ENCODE peak calls at places on chromosomes 16 and 17, in nine cellular contexts. One of them, this sample, is unnamed.

GRCh38 chr17:65022751-65023421 is 33.7 kb downstream of the GNA13 start:
- DNase-seq in cardiac fibroblast: peak; percentile 76
- DNase-seq in GM12865: peak; percentile 95
- DNase-seq in HT1080: peak; percentile 79
- DNase-seq in NCI-H2081: no peak
- DNase-seq in astrocyte of the spinal cord: peak; percentile 68
- DNase-seq in RWPE1: peak; percentile 89
- DNase-seq in HL-60: no peak
- DNase-seq in fibroblast of lung: peak; percentile 87
- DNase-seq in this sample: peak; percentile 47

GRCh38 chr17:47727704-47728036 is 5.4 kb upstream of the TBX21 start:
- DNase-seq in RWPE1: no peak
- DNase-seq in GM12865: no peak
- DNase-seq in NCI-H2081: no peak
- DNase-seq in HT1080: no peak
- DNase-seq in astrocyte of the spinal cord: no peak
- DNase-seq in fibroblast of lung: no peak
- DNase-seq in cardiac fibroblast: no peak
- DNase-seq in HL-60: no peak
- DNase-seq in this sample: no peak

GRCh38 chr17:6304894-6305612 is 129.9 kb downstream of the AIPL1 start:
- DNase-seq in cardiac fibroblast: no peak
- DNase-seq in fibroblast of lung: no peak
- DNase-seq in astrocyte of the spinal cord: no peak
- DNase-seq in HT1080: no peak
- DNase-seq in NCI-H2081: peak; percentile 62
- DNase-seq in HL-60: no peak
- DNase-seq in RWPE1: no peak
- DNase-seq in GM12865: no peak
- DNase-seq in this sample: no peak

GRCh38 chr17:2253768-2254406 is 49.7 kb downstream of the SMG6 start:
- DNase-seq in cardiac fibroblast: peak; percentile 13
- DNase-seq in fibroblast of lung: no peak
- DNase-seq in GM12865: peak; percentile 90
- DNase-seq in NCI-H2081: no peak
- DNase-seq in HT1080: no peak
- DNase-seq in RWPE1: no peak
- DNase-seq in astrocyte of the spinal cord: no peak
- DNase-seq in HL-60: no peak
- DNase-seq in this sample: no peak

GRCh38 chr17:17853811-17854527 is 17.2 kb upstream of the SREBF1 start:
- DNase-seq in fibroblast of lung: no peak
- DNase-seq in HL-60: no peak
- DNase-seq in RWPE1: peak; percentile 66
- DNase-seq in cardiac fibroblast: no peak
- DNase-seq in astrocyte of the spinal cord: no peak
- DNase-seq in GM12865: peak; percentile 43
- DNase-seq in NCI-H2081: no peak
- DNase-seq in HT1080: no peak
- DNase-seq in this sample: no peak

GRCh38 chr16:31253642-31254045 is 6.1 kb upstream of the ITGAM start:
- DNase-seq in NCI-H2081: no peak
- DNase-seq in GM12865: peak; percentile 21
- DNase-seq in HL-60: peak; percentile 89
- DNase-seq in astrocyte of the spinal cord: no peak
- DNase-seq in RWPE1: no peak
- DNase-seq in fibroblast of lung: no peak
- DNase-seq in HT1080: peak; percentile 12
- DNase-seq in cardiac fibroblast: no peak
- DNase-seq in this sample: no peak

GRCh38 chr17:68390888-68391545 is 66.3 kb downstream of the WIPI1 start:
- DNase-seq in RWPE1: no peak
- DNase-seq in HT1080: no peak
- DNase-seq in HL-60: no peak
- DNase-seq in GM12865: no peak
- DNase-seq in astrocyte of the spinal cord: no peak
- DNase-seq in fibroblast of lung: peak; percentile 72
- DNase-seq in cardiac fibroblast: no peak
- DNase-seq in NCI-H2081: no peak
- DNase-seq in this sample: no peak

GRCh38 chr16:46844771-46845170 is 13.8 kb upstream of the C16orf87 start:
- DNase-seq in NCI-H2081: no peak
- DNase-seq in RWPE1: no peak
- DNase-seq in astrocyte of the spinal cord: no peak
- DNase-seq in cardiac fibroblast: peak; percentile 39
- DNase-seq in fibroblast of lung: peak; percentile 67
- DNase-seq in HL-60: no peak
- DNase-seq in HT1080: no peak
- DNase-seq in GM12865: no peak
- DNase-seq in this sample: no peak

GRCh38 chr17:27106982-27107360 is 186.9 kb upstream of the WSB1 start:
- DNase-seq in astrocyte of the spinal cord: no peak
- DNase-seq in HT1080: peak; percentile 42
- DNase-seq in NCI-H2081: no peak
- DNase-seq in GM12865: no peak
- DNase-seq in fibroblast of lung: no peak
- DNase-seq in RWPE1: no peak
- DNase-seq in HL-60: no peak
- DNase-seq in cardiac fibroblast: no peak
- DNase-seq in this sample: no peak

GRCh38 chr16:11101695-11102522 is 154.1 kb downstream of the SOCS1 start:
- DNase-seq in NCI-H2081: no peak
- DNase-seq in astrocyte of the spinal cord: no peak
- DNase-seq in HL-60: no peak
- DNase-seq in RWPE1: no peak
- DNase-seq in cardiac fibroblast: peak; percentile 64
- DNase-seq in fibroblast of lung: peak; percentile 80
- DNase-seq in HT1080: no peak
- DNase-seq in GM12865: no peak
- DNase-seq in this sample: no peak

GRCh38 chr17:13346081-13346533 is 255.6 kb downstream of the HS3ST3A1 start:
- DNase-seq in cardiac fibroblast: peak; percentile 98
- DNase-seq in astrocyte of the spinal cord: peak; percentile 98
- DNase-seq in RWPE1: peak; percentile 51
- DNase-seq in NCI-H2081: no peak
- DNase-seq in HT1080: peak; percentile 100
- DNase-seq in fibroblast of lung: peak; percentile 98
- DNase-seq in GM12865: no peak
- DNase-seq in HL-60: no peak
- DNase-seq in this sample: no peak

GRCh38 chr16:77860944-77861343 is 72.6 kb downstream of the VAT1L start:
- DNase-seq in astrocyte of the spinal cord: no peak
- DNase-seq in cardiac fibroblast: no peak
- DNase-seq in HL-60: no peak
- DNase-seq in NCI-H2081: no peak
- DNase-seq in RWPE1: no peak
- DNase-seq in fibroblast of lung: no peak
- DNase-seq in GM12865: no peak
- DNase-seq in HT1080: no peak
- DNase-seq in this sample: no peak

GRCh38 chr16:5175263-5175662 is 77.7 kb upstream of the EEF2KMT start:
- DNase-seq in NCI-H2081: no peak
- DNase-seq in RWPE1: no peak
- DNase-seq in HL-60: no peak
- DNase-seq in GM12865: no peak
- DNase-seq in HT1080: no peak
- DNase-seq in cardiac fibroblast: no peak
- DNase-seq in astrocyte of the spinal cord: no peak
- DNase-seq in fibroblast of lung: no peak
- DNase-seq in this sample: no peak

GRCh38 chr17:57375770-57376181 is 119.5 kb downstream of the MSI2 start:
- DNase-seq in fibroblast of lung: peak; percentile 69
- DNase-seq in cardiac fibroblast: no peak
- DNase-seq in HL-60: no peak
- DNase-seq in RWPE1: peak; percentile 83
- DNase-seq in HT1080: no peak
- DNase-seq in NCI-H2081: no peak
- DNase-seq in GM12865: no peak
- DNase-seq in astrocyte of the spinal cord: no peak
- DNase-seq in this sample: no peak

GRCh38 chr17:6953689-6954088 is 42.2 kb upstream of the ALOX12 start:
- DNase-seq in astrocyte of the spinal cord: no peak
- DNase-seq in fibroblast of lung: no peak
- DNase-seq in cardiac fibroblast: no peak
- DNase-seq in NCI-H2081: no peak
- DNase-seq in GM12865: no peak
- DNase-seq in RWPE1: peak; percentile 20
- DNase-seq in HL-60: no peak
- DNase-seq in HT1080: no peak
- DNase-seq in this sample: no peak

GRCh38 chr17:19338031-19338990 is 24.2 kb downstream of the B9D1 start:
- DNase-seq in cardiac fibroblast: peak; percentile 47
- DNase-seq in HL-60: peak; percentile 57
- DNase-seq in fibroblast of lung: peak; percentile 21
- DNase-seq in HT1080: peak; percentile 40
- DNase-seq in astrocyte of the spinal cord: no peak
- DNase-seq in GM12865: peak; percentile 81
- DNase-seq in RWPE1: no peak
- DNase-seq in NCI-H2081: no peak
- DNase-seq in this sample: peak; percentile 19

GRCh38 chr17:68398731-68399637 is 58.3 kb downstream of the WIPI1 start:
- DNase-seq in GM12865: peak; percentile 80
- DNase-seq in fibroblast of lung: peak; percentile 62
- DNase-seq in cardiac fibroblast: peak; percentile 88
- DNase-seq in HT1080: peak; percentile 71
- DNase-seq in HL-60: peak; percentile 70
- DNase-seq in NCI-H2081: peak; percentile 67
- DNase-seq in RWPE1: peak; percentile 77
- DNase-seq in astrocyte of the spinal cord: peak; percentile 76
- DNase-seq in this sample: peak; percentile 82

GRCh38 chr16:89197633-89198416 is 2.5 kb downstream of the SLC22A31 start:
- DNase-seq in GM12865: no peak
- DNase-seq in astrocyte of the spinal cord: no peak
- DNase-seq in cardiac fibroblast: no peak
- DNase-seq in HT1080: no peak
- DNase-seq in HL-60: no peak
- DNase-seq in fibroblast of lung: no peak
- DNase-seq in RWPE1: no peak
- DNase-seq in NCI-H2081: no peak
- DNase-seq in this sample: no peak

GRCh38 chr16:1407749-1408148 is 6.8 kb downstream of the UNKL start:
- DNase-seq in NCI-H2081: no peak
- DNase-seq in fibroblast of lung: peak; percentile 44
- DNase-seq in HL-60: no peak
- DNase-seq in astrocyte of the spinal cord: peak; percentile 28
- DNase-seq in cardiac fibroblast: no peak
- DNase-seq in GM12865: no peak
- DNase-seq in RWPE1: no peak
- DNase-seq in HT1080: no peak
- DNase-seq in this sample: no peak

GRCh38 chr16:72172105-72173034 is at the start of gene PMFBP1:
- DNase-seq in RWPE1: peak; percentile 70
- DNase-seq in HL-60: peak; percentile 97
- DNase-seq in NCI-H2081: no peak
- DNase-seq in astrocyte of the spinal cord: peak; percentile 88
- DNase-seq in GM12865: peak; percentile 91
- DNase-seq in fibroblast of lung: peak; percentile 85
- DNase-seq in cardiac fibroblast: peak; percentile 98
- DNase-seq in HT1080: peak; percentile 96
- DNase-seq in this sample: peak; percentile 65

GRCh38 chr17:79874329-79874981 is 35.2 kb upstream of the CBX4 start:
- DNase-seq in RWPE1: peak; percentile 63
- DNase-seq in HL-60: peak; percentile 32
- DNase-seq in fibroblast of lung: peak; percentile 20
- DNase-seq in cardiac fibroblast: peak; percentile 52
- DNase-seq in astrocyte of the spinal cord: peak; percentile 33
- DNase-seq in NCI-H2081: peak; percentile 9
- DNase-seq in GM12865: peak; percentile 48
- DNase-seq in HT1080: peak; percentile 28
- DNase-seq in this sample: peak; percentile 50

GRCh38 chr17:80826955-80827645 is 164.5 kb upstream of the CHMP6 start:
- DNase-seq in fibroblast of lung: peak; percentile 99
- DNase-seq in GM12865: no peak
- DNase-seq in RWPE1: peak; percentile 93
- DNase-seq in NCI-H2081: peak; percentile 33
- DNase-seq in astrocyte of the spinal cord: peak; percentile 98
- DNase-seq in HT1080: peak; percentile 96
- DNase-seq in cardiac fibroblast: peak; percentile 98
- DNase-seq in HL-60: no peak
- DNase-seq in this sample: peak; percentile 57

GRCh38 chr16:85649978-85650863 is 37.1 kb downstream of the GSE1 start:
- DNase-seq in fibroblast of lung: no peak
- DNase-seq in RWPE1: no peak
- DNase-seq in HT1080: no peak
- DNase-seq in NCI-H2081: peak; percentile 77
- DNase-seq in GM12865: no peak
- DNase-seq in cardiac fibroblast: no peak
- DNase-seq in astrocyte of the spinal cord: no peak
- DNase-seq in HL-60: no peak
- DNase-seq in this sample: no peak

GRCh38 chr17:46782250-46782953 is 36.1 kb downstream of the WNT3 start:
- DNase-seq in HL-60: peak; percentile 14
- DNase-seq in fibroblast of lung: no peak
- DNase-seq in HT1080: peak; percentile 50
- DNase-seq in RWPE1: peak; percentile 62
- DNase-seq in GM12865: peak; percentile 38
- DNase-seq in astrocyte of the spinal cord: peak; percentile 17
- DNase-seq in NCI-H2081: peak; percentile 23
- DNase-seq in cardiac fibroblast: peak; percentile 47
- DNase-seq in this sample: peak; percentile 45

GRCh38 chr17:17525956-17526355 is 29.8 kb upstream of the RASD1 start:
- DNase-seq in HT1080: no peak
- DNase-seq in NCI-H2081: no peak
- DNase-seq in cardiac fibroblast: no peak
- DNase-seq in astrocyte of the spinal cord: no peak
- DNase-seq in GM12865: no peak
- DNase-seq in HL-60: no peak
- DNase-seq in RWPE1: no peak
- DNase-seq in fibroblast of lung: no peak
- DNase-seq in this sample: no peak

GRCh38 chr16:85878875-85879274 is 20.1 kb upstream of the IRF8 start:
- DNase-seq in fibroblast of lung: peak; percentile 69
- DNase-seq in NCI-H2081: no peak
- DNase-seq in GM12865: no peak
- DNase-seq in RWPE1: peak; percentile 53
- DNase-seq in astrocyte of the spinal cord: peak; percentile 37
- DNase-seq in HL-60: no peak
- DNase-seq in cardiac fibroblast: peak; percentile 81
- DNase-seq in HT1080: peak; percentile 66
- DNase-seq in this sample: peak; percentile 38

GRCh38 chr17:42249681-42250446 is 26.3 kb downstream of the STAT5B start:
- DNase-seq in astrocyte of the spinal cord: no peak
- DNase-seq in NCI-H2081: no peak
- DNase-seq in HT1080: no peak
- DNase-seq in fibroblast of lung: no peak
- DNase-seq in GM12865: peak; percentile 67
- DNase-seq in RWPE1: no peak
- DNase-seq in cardiac fibroblast: no peak
- DNase-seq in HL-60: no peak
- DNase-seq in this sample: no peak

GRCh38 chr17:68036304-68037147 is 991 bp downstream of the KPNA2 start:
- DNase-seq in HT1080: no peak
- DNase-seq in astrocyte of the spinal cord: peak; percentile 22
- DNase-seq in NCI-H2081: peak; percentile 60
- DNase-seq in cardiac fibroblast: peak; percentile 55
- DNase-seq in GM12865: no peak
- DNase-seq in HL-60: peak; percentile 9
- DNase-seq in RWPE1: peak; percentile 38
- DNase-seq in fibroblast of lung: peak; percentile 66
- DNase-seq in this sample: peak; percentile 84

GRCh38 chr17:41777579-41778188 is 8.8 kb downstream of the JUP start:
- DNase-seq in cardiac fibroblast: peak; percentile 95
- DNase-seq in HT1080: peak; percentile 95
- DNase-seq in NCI-H2081: peak; percentile 93
- DNase-seq in astrocyte of the spinal cord: peak; percentile 98
- DNase-seq in RWPE1: peak; percentile 58
- DNase-seq in GM12865: no peak
- DNase-seq in HL-60: no peak
- DNase-seq in fibroblast of lung: peak; percentile 94
- DNase-seq in this sample: no peak

GRCh38 chr17:81667754-81668153 is 1.2 kb downstream of the CCDC137 start:
- DNase-seq in astrocyte of the spinal cord: no peak
- DNase-seq in fibroblast of lung: no peak
- DNase-seq in cardiac fibroblast: no peak
- DNase-seq in HT1080: no peak
- DNase-seq in HL-60: peak; percentile 82
- DNase-seq in RWPE1: no peak
- DNase-seq in NCI-H2081: peak; percentile 19
- DNase-seq in GM12865: no peak
- DNase-seq in this sample: peak; percentile 78

GRCh38 chr16:68085259-68086071 is at the start of gene NFATC3:
- DNase-seq in HT1080: peak; percentile 60
- DNase-seq in cardiac fibroblast: peak; percentile 96
- DNase-seq in astrocyte of the spinal cord: peak; percentile 98
- DNase-seq in GM12865: peak; percentile 99
- DNase-seq in RWPE1: no peak
- DNase-seq in NCI-H2081: peak; percentile 93
- DNase-seq in HL-60: peak; percentile 99
- DNase-seq in fibroblast of lung: peak; percentile 94
- DNase-seq in this sample: peak; percentile 98